ENCODE peak calls at places on chromosomes 5 and 9, in ten cellular contexts. U is heart right ventricle; J is GM12891; Q is activated CD4-positive, alpha-beta T cell treated with anti-CD3 and anti-CD28 coated beads, Interleukin-2, amount 50 U/mL, for 1 hour; T is activated B cell treated with CpG ODN at 0.5 μM for 24 hours; N is LoVo; H is non-pigmented ciliary epithelial cell; K is MV-4-11; S is breast epithelium; G is A172. B is an unnamed sample.

GRCh38 chr5:74579215-74579614 is 61.3 kb downstream of the ENC1 start:
- DNase-seq in U (no peak), J (no peak), Q (peak), T (no peak), N (peak), H (peak), K (peak), S (no peak), G (peak), B (peak)

GRCh38 chr9:130058154-130058553 is 4.4 kb downstream of the GPR107 start:
- DNase-seq in U (no peak), J (no peak), Q (no peak), T (no peak), N (no peak), H (no peak), K (peak), S (no peak), G (no peak), B (peak)

GRCh38 chr5:169429044-169429443 is 128.1 kb upstream of the SLIT3 start:
- DNase-seq in U (peak), J (no peak), Q (no peak), T (no peak), N (no peak), H (no peak), K (no peak), S (no peak), G (no peak), B (no peak)

GRCh38 chr9:97307091-97307490 is 368 bp upstream of the CCDC180 start:
- DNase-seq in U (peak), J (no peak), Q (no peak), T (no peak), N (no peak), H (peak), K (no peak), S (peak), G (no peak), B (no peak)

GRCh38 chr9:34496149-34496712 is 26.6 kb downstream of the ENHO start:
- DNase-seq in U (no peak), J (no peak), Q (no peak), T (no peak), N (no peak), H (no peak), K (no peak), S (no peak), G (peak), B (no peak)

GRCh38 chr5:144060598-144060997 is 109.9 kb downstream of the YIPF5 start:
- DNase-seq in U (no peak), J (no peak), Q (no peak), T (no peak), N (no peak), H (no peak), K (no peak), S (no peak), G (peak), B (no peak)

GRCh38 chr9:120358877-120359276 is 221.1 kb downstream of the CDK5RAP2 start:
- DNase-seq in U (no peak), J (no peak), Q (no peak), T (no peak), N (no peak), H (no peak), K (no peak), S (no peak), G (no peak), B (no peak)

GRCh38 chr9:88991066-88992030 is at the start of gene S1PR3:
- DNase-seq in U (peak), J (no peak), Q (no peak), T (no peak), N (no peak), H (no peak), K (peak), S (no peak), G (peak), B (no peak)

GRCh38 chr5:122297587-122298298 is 14.3 kb upstream of the SNCAIP start:
- DNase-seq in U (no peak), J (no peak), Q (no peak), T (no peak), N (no peak), H (no peak), K (no peak), S (no peak), G (no peak), B (no peak)

GRCh38 chr5:115580941-115581340 is 21.3 kb downstream of the TICAM2 start:
- DNase-seq in U (no peak), J (no peak), Q (no peak), T (no peak), N (no peak), H (no peak), K (no peak), S (no peak), G (no peak), B (no peak)

GRCh38 chr9:111599948-111600343 is 499 bp upstream of the PTGR1 start:
- DNase-seq in U (no peak), J (no peak), Q (no peak), T (no peak), N (no peak), H (no peak), K (no peak), S (no peak), G (no peak), B (no peak)